ENCODE peak calls at places on chromosomes 11 and 22, in five cellular contexts. S is pancreas; W is mucosa of gallbladder; T is HS-5; R is CD4-positive, alpha-beta memory T cell. Y is an unnamed sample.

GRCh38 chr11:102940714-102941588 is 14.6 kb downstream of the MMP13 start:
- DNase-seq in W (peak), S (peak), R (peak), T (peak), Y (peak)

GRCh38 chr11:120514541-120515121 is 3.1 kb downstream of the GRIK4 start:
- DNase-seq in W (no peak), R (no peak), S (no peak), T (no peak), Y (no peak)

GRCh38 chr22:31228425-31228824 is 16.3 kb downstream of the LIMK2 start:
- DNase-seq in T (no peak), S (no peak), R (no peak), W (no peak), Y (no peak)

GRCh38 chr11:2435288-2436012 is 8.9 kb downstream of the TRPM5 start:
- DNase-seq in R (no peak), W (no peak), T (no peak), S (no peak), Y (no peak)

GRCh38 chr22:46031965-46032851 is 55.2 kb upstream of the WNT7B start:
- DNase-seq in S (peak), T (no peak), W (no peak), R (no peak), Y (no peak)

GRCh38 chr22:49299821-49300231 is 527.8 kb downstream of the BRD1 start:
- DNase-seq in T (no peak), W (peak), R (no peak), S (no peak), Y (no peak)

GRCh38 chr22:30460147-30460546 is 11.7 kb downstream of the SEC14L3 start:
- DNase-seq in R (no peak), T (no peak), S (peak), W (peak), Y (no peak)

GRCh38 chr11:66068154-66068821 is 1.8 kb upstream of the PACS1 start:
- DNase-seq in S (peak), R (peak), T (no peak), W (peak), Y (peak)

GRCh38 chr22:44085743-44086741 is 61.9 kb downstream of the PARVB start:
- DNase-seq in R (no peak), T (no peak), W (peak), S (peak), Y (peak)

GRCh38 chr11:132024587-132025295 is 654.3 kb downstream of the NTM start:
- DNase-seq in S (no peak), W (no peak), R (no peak), T (peak), Y (no peak)

GRCh38 chr22:37231406-37232139 is 12.5 kb downstream of the RAC2 start:
- DNase-seq in W (no peak), S (no peak), T (no peak), R (no peak), Y (no peak)

GRCh38 chr22:49670610-49671330 is 156.9 kb downstream of the BRD1 start:
- DNase-seq in W (no peak), R (no peak), T (no peak), S (no peak), Y (no peak)

GRCh38 chr11:45193695-45194094 is 47.3 kb downstream of the PRDM11 start:
- DNase-seq in W (no peak), S (no peak), T (no peak), R (no peak), Y (peak)

GRCh38 chr22:48694296-48694883 is 1133.3 kb downstream of the BRD1 start:
- DNase-seq in S (no peak), W (no peak), R (no peak), T (no peak), Y (no peak)

GRCh38 chr11:69467646-69468045 is 13.8 kb upstream of the LINC01488 start:
- DNase-seq in R (no peak), T (no peak), S (no peak), W (no peak), Y (no peak)

GRCh38 chr11:813440-814096 is 3.8 kb downstream of the RPLP2 start:
- DNase-seq in T (no peak), R (no peak), W (no peak), S (no peak), Y (no peak)

GRCh38 chr22:38086942-38087341 is 3.0 kb upstream of the SLC16A8 start:
- DNase-seq in S (no peak), W (no peak), R (no peak), T (no peak), Y (no peak)

GRCh38 chr11:76735218-76735480 is 48.0 kb upstream of the TSKU start:
- DNase-seq in W (no peak), S (no peak), R (no peak), T (no peak), Y (no peak)

GRCh38 chr11:2276280-2276998 is 6.1 kb upstream of the ASCL2 start:
- DNase-seq in T (no peak), S (no peak), R (no peak), W (no peak), Y (no peak)

GRCh38 chr11:133955091-133955846 is 1.5 kb downstream of the IGSF9B start:
- DNase-seq in W (peak), S (no peak), R (peak), T (no peak), Y (peak)

GRCh38 chr11:92277871-92278270 is 53.3 kb downstream of the FAT3 start:
- DNase-seq in T (no peak), W (no peak), R (no peak), S (no peak), Y (no peak)

GRCh38 chr11:103537904-103538502 is 428.8 kb downstream of the DYNC2H1 start:
- DNase-seq in R (no peak), W (no peak), S (no peak), T (no peak), Y (no peak)

GRCh38 chr22:25700996-25701815 is 40.8 kb upstream of the MYO18B start:
- DNase-seq in T (no peak), R (no peak), S (no peak), W (no peak), Y (no peak)

GRCh38 chr11:35531246-35531645 is 5.8 kb upstream of the PAMR1 start:
- DNase-seq in T (no peak), W (no peak), S (no peak), R (no peak), Y (no peak)

GRCh38 chr11:96114178-96115070 is 190.5 kb upstream of the MTMR2 start:
- DNase-seq in W (no peak), S (no peak), R (no peak), T (no peak), Y (no peak)

GRCh38 chr22:19825016-19825339 is 29.7 kb downstream of the GNB1L start:
- DNase-seq in T (no peak), W (peak), S (no peak), R (no peak), Y (peak)

GRCh38 chr11:92765965-92766371 is 203.5 kb upstream of the MTNR1B start:
- DNase-seq in S (no peak), R (no peak), T (no peak), W (peak), Y (peak)

GRCh38 chr11:117827521-117828511 is 3.3 kb upstream of the FXYD2 start:
- DNase-seq in R (peak), T (no peak), S (no peak), W (peak), Y (no peak)

GRCh38 chr11:78138694-78139421 is 568 bp downstream of the ALG8 start:
- DNase-seq in W (no peak), S (no peak), T (no peak), R (no peak), Y (peak)

GRCh38 chr22:30755760-30756124 is 61.1 kb downstream of the OSBP2 start:
- DNase-seq in W (no peak), R (no peak), S (no peak), T (no peak), Y (no peak)

GRCh38 chr22:22076937-22077703 is 94.5 kb upstream of the TOP3B start:
- DNase-seq in S (no peak), R (no peak), T (peak), W (no peak), Y (no peak)

GRCh38 chr11:75082601-75083216 is 14.0 kb downstream of the OR2AT4 start:
- DNase-seq in W (no peak), R (no peak), S (no peak), T (no peak), Y (no peak)

GRCh38 chr11:1570896-1571759 is 943 bp downstream of the DUSP8 start:
- DNase-seq in W (no peak), T (no peak), S (peak), R (no peak), Y (no peak)

GRCh38 chr11:110471315-110471714 is 41.6 kb downstream of the FDX1 start:
- DNase-seq in R (no peak), W (no peak), T (peak), S (no peak), Y (no peak)

GRCh38 chr22:26660961-26661578 is 3.7 kb downstream of the MIAT start:
- DNase-seq in T (no peak), S (no peak), W (no peak), R (no peak), Y (no peak)

GRCh38 chr11:75264971-75265370 is 24.4 kb downstream of the TPBGL start:
- DNase-seq in S (no peak), R (no peak), W (no peak), T (no peak), Y (no peak)

GRCh38 chr11:64928957-64929356 is 4.5 kb downstream of the PPP2R5B start:
- DNase-seq in R (no peak), T (no peak), S (no peak), W (no peak), Y (no peak)

GRCh38 chr11:69636870-69637600 is 3.9 kb upstream of the CCND1 start:
- DNase-seq in R (no peak), T (no peak), W (no peak), S (no peak), Y (no peak)